ENCODE peak calls at places on chromosomes 13 and 19, in seven cellular contexts. A is heart right ventricle; K is lung; W is effector memory CD4-positive, alpha-beta T cell; X is ovary; Q is neural progenitor cell; I is heart left ventricle. Z is an unnamed sample.
A peak's percentile ranks its signal among the peaks of the same experiment; 100 is the strongest.

GRCh38 chr19:33828266-33829075 is 31.8 kb downstream of the KCTD15 start:
- DNase-seq in A (no peak), K (peak; percentile 16), W (no peak), X (no peak), Q (no peak), I (no peak), Z (peak; percentile 30)

GRCh38 chr13:46668302-46668720 is 115.3 kb downstream of the LRCH1 start:
- DNase-seq in A (peak; percentile 36), K (peak; percentile 36), W (no peak), X (no peak), Q (no peak), I (peak; percentile 47), Z (no peak)

GRCh38 chr19:49157445-49158224 is at the start of gene TRPM4:
- DNase-seq in A (peak; percentile 96), K (peak; percentile 92), W (no peak), X (peak; percentile 74), Q (peak; percentile 96), I (peak; percentile 95), Z (peak; percentile 86)

GRCh38 chr13:107251321-107251720 is 683.4 kb upstream of the ARGLU1 start:
- DNase-seq in A (no peak), K (no peak), W (no peak), X (no peak), Q (no peak), I (no peak), Z (no peak)

GRCh38 chr13:113763961-113764792 is 5.2 kb downstream of the TMEM255B start:
- DNase-seq in A (no peak), K (no peak), W (no peak), X (peak; percentile 27), Q (no peak), I (no peak), Z (peak; percentile 56)

GRCh38 chr19:35379992-35380391 is 9.1 kb downstream of the GPR42 start:
- DNase-seq in A (no peak), K (no peak), W (no peak), X (no peak), Q (no peak), I (no peak), Z (no peak)

GRCh38 chr19:47663911-47664771 is 49.1 kb upstream of the EHD2 start:
- DNase-seq in A (no peak), K (peak; percentile 87), W (no peak), X (peak; percentile 73), Q (no peak), I (peak; percentile 76), Z (no peak)

GRCh38 chr13:97205971-97206370 is 16.2 kb upstream of the MBNL2 start:
- DNase-seq in A (no peak), K (no peak), W (no peak), X (no peak), Q (no peak), I (no peak), Z (no peak)

GRCh38 chr19:49425922-49426592 is 869 bp downstream of the GFY start:
- DNase-seq in A (no peak), K (no peak), W (no peak), X (no peak), Q (peak; percentile 81), I (no peak), Z (no peak)

GRCh38 chr19:43782311-43782660 is 1.5 kb upstream of the KCNN4 start:
- DNase-seq in A (no peak), K (no peak), W (no peak), X (no peak), Q (no peak), I (no peak), Z (no peak)

GRCh38 chr13:100798739-100799361 is 124.3 kb upstream of the TMTC4 start:
- DNase-seq in A (no peak), K (no peak), W (no peak), X (no peak), Q (peak; percentile 35), I (no peak), Z (no peak)

GRCh38 chr19:41708481-41708880 is at the start of gene CEACAM5:
- DNase-seq in A (no peak), K (no peak), W (no peak), X (no peak), Q (no peak), I (no peak), Z (peak; percentile 51)
- H3K27me3 ChIP-seq in A (peaks cover 64% of the 10 kb centered on the region), K (no peaks in the 10 kb centered on the region), W (peaks cover 11% of the 10 kb centered on the region), X (no peaks in the 10 kb centered on the region), Q (no peaks in the 10 kb centered on the region), I (peaks cover 5% of the 10 kb centered on the region), Z (peaks cover 74% of the 10 kb centered on the region)

DNA sequence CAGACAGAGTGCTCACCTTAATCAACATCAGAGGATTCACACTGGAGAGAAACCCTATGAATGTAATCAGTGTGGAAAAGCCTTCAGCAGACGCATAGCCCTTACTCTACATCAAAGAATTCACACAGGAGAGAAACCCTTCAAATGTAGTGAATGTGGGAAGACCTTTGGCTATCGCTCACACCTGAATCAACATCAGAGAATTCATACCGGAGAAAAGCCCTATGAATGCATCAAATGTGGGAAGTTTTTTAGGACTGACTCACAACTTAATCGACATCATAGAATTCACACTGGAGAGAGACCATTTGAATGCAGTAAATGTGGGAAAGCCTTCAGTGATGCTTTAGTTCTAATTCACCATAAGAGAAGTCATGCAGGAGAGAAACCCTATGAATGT is 18.3 kb downstream of the ZNF527 start:
- DNase-seq in A (no peak), K (no peak), W (no peak), X (no peak), Q (no peak), I (no peak), Z (no peak)
- H3K36me3 ChIP-seq in A (peaks cover 3% of the 10 kb centered on the region), K (peaks cover 11% of the 10 kb centered on the region), W (peaks cover 47% of the 10 kb centered on the region), X (no peaks in the 10 kb centered on the region), Q (peaks cover 49% of the 10 kb centered on the region), I (peaks cover 54% of the 10 kb centered on the region), Z (peaks cover 51% of the 10 kb centered on the region)

DNA sequence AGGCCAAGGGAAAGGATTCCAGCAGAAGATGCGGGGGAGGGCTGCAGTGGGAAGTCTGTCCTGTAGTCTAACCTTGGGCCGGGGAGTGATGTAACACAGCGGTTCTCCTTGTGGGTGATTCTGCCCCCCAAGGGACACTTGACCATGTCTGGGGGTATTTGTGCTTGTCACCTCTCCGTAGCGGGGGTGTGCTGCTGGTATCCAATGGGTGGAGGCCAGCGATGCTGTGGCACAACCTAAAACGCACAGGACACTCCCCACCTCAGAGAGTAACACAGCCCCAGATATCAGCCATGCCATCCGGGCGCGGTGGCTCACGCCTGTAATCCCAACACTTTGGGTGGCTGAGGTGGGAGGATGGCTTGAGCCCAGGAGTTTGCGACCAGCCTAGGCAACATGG is 36.3 kb downstream of the ZNRF4 start:
- DNase-seq in A (no peak), K (no peak), W (no peak), X (no peak), Q (no peak), I (no peak), Z (no peak)
- H3K27me3 ChIP-seq in A (peaks cover 78% of the 10 kb centered on the region), K (peaks cover 9% of the 10 kb centered on the region), W (no peaks in the 10 kb centered on the region), X (no peaks in the 10 kb centered on the region), Q (peaks cover 35% of the 10 kb centered on the region), I (peaks cover 6% of the 10 kb centered on the region), Z (peaks cover 15% of the 10 kb centered on the region)

GRCh38 chr19:1434577-1435060 is 3.6 kb upstream of the RPS15 start:
- DNase-seq in A (no peak), K (no peak), W (no peak), X (no peak), Q (no peak), I (no peak), Z (no peak)
- H3K36me3 ChIP-seq in A (no peaks in the 10 kb centered on the region), K (peaks cover 54% of the 10 kb centered on the region), W (peaks cover 55% of the 10 kb centered on the region), X (no peaks in the 10 kb centered on the region), Q (no peaks in the 10 kb centered on the region), I (peaks cover 64% of the 10 kb centered on the region), Z (no peaks in the 10 kb centered on the region)

GRCh38 chr19:46350029-46350757 is 3.3 kb downstream of the PPP5C start:
- DNase-seq in A (peak; percentile 27), K (no peak), W (no peak), X (no peak), Q (no peak), I (no peak), Z (no peak)

GRCh38 chr19:46347572-46347883 is 641 bp downstream of the PPP5C start:
- DNase-seq in A (no peak), K (no peak), W (no peak), X (no peak), Q (no peak), I (no peak), Z (no peak)

GRCh38 chr19:46346821-46347571 is at the start of gene PPP5C:
- DNase-seq in A (peak; percentile 93), K (peak; percentile 90), W (peak; percentile 77), X (peak; percentile 95), Q (peak; percentile 98), I (peak; percentile 92), Z (peak; percentile 97)

GRCh38 chr19:46349311-46349993 is 2.6 kb downstream of the PPP5C start:
- DNase-seq in A (no peak), K (no peak), W (no peak), X (no peak), Q (no peak), I (no peak), Z (no peak)

GRCh38 chr19:46347985-46348384 is 1.1 kb downstream of the PPP5C start:
- DNase-seq in A (no peak), K (no peak), W (no peak), X (no peak), Q (no peak), I (no peak), Z (no peak)
- H3K27me3 ChIP-seq in A (no peaks in the 10 kb centered on the region), K (no peaks in the 10 kb centered on the region), W (no peaks in the 10 kb centered on the region), X (no peaks in the 10 kb centered on the region), Q (no peaks in the 10 kb centered on the region), I (no peaks in the 10 kb centered on the region), Z (no peaks in the 10 kb centered on the region)

GRCh38 chr19:55675661-55676354 is 782 bp downstream of the EPN1 start:
- DNase-seq in A (no peak), K (no peak), W (no peak), X (no peak), Q (no peak), I (no peak), Z (no peak)
- H3K36me3 ChIP-seq in A (no peaks in the 10 kb centered on the region), K (peaks cover 33% of the 10 kb centered on the region), W (peaks cover 43% of the 10 kb centered on the region), X (no peaks in the 10 kb centered on the region), Q (no peaks in the 10 kb centered on the region), I (peaks cover 59% of the 10 kb centered on the region), Z (peaks cover 79% of the 10 kb centered on the region)

DNA sequence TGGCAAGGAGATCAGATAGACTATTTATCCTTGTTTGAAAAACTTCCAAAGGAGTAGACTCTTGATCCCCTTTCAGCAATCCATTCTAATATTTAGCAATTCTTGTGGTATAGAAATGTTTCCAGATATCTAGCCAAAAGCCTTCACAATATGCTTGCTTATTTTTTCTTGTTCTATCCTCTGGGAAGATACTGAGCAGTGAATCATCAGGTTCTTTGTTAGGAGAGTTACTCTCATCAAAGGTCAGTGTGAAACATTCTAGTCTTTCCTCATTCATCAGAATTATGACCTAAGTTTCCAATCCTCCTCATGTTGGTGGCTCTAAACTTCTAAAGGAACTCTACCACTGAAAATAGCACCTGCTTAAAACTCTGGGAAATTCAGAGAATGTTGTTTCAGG is 3.9 kb downstream of the GPC6 start:
- DNase-seq in A (no peak), K (no peak), W (no peak), X (no peak), Q (no peak), I (no peak), Z (no peak)
- H3K27me3 ChIP-seq in A (peaks cover 59% of the 10 kb centered on the region), K (no peaks in the 10 kb centered on the region), W (peaks cover 2% of the 10 kb centered on the region), X (no peaks in the 10 kb centered on the region), Q (no peaks in the 10 kb centered on the region), I (no peaks in the 10 kb centered on the region), Z (no peaks in the 10 kb centered on the region)

GRCh38 chr19:17861542-17862402 is 2.1 kb downstream of the RPL18A start:
- DNase-seq in A (no peak), K (no peak), W (no peak), X (peak; percentile 36), Q (no peak), I (no peak), Z (no peak)
- H3K36me3 ChIP-seq in A (no peaks in the 10 kb centered on the region), K (peaks cover 33% of the 10 kb centered on the region), W (peaks cover 36% of the 10 kb centered on the region), X (no peaks in the 10 kb centered on the region), Q (peaks cover 4% of the 10 kb centered on the region), I (peaks cover 46% of the 10 kb centered on the region), Z (no peaks in the 10 kb centered on the region)

GRCh38 chr13:101915755-101916107 is 463.3 kb downstream of the ITGBL1 start:
- DNase-seq in A (no peak), K (no peak), W (no peak), X (no peak), Q (peak; percentile 6), I (no peak), Z (no peak)
- H3K27me3 ChIP-seq in A (peaks cover 82% of the 10 kb centered on the region), K (peaks cover 25% of the 10 kb centered on the region), W (peaks cover 22% of the 10 kb centered on the region), X (no peaks in the 10 kb centered on the region), Q (peaks cover 95% of the 10 kb centered on the region), I (peaks cover 17% of the 10 kb centered on the region), Z (peaks cover 61% of the 10 kb centered on the region)